ENCODE peak calls at places on chromosomes 7 and 10, in nine cellular contexts. G is neuronal stem cell; S is mammary epithelial cell; H is right lobe of liver; J is B cell; Z is stimulated activated CD4-positive, alpha-beta T cell treated with anti-CD3 and anti-CD28 coated beads, Interleukin-12 subunit alpha, Interleukin-12 subunit beta, amount 100 ng/mL, for 24 hours; N is fibroblast of mammary gland; O is activated T-cell treated with anti-CD3 and anti-CD28 coated beads for 48 hours; V is NCI-H1436. I is an unnamed sample.

GRCh38 chr7:135976312-135977019 is 693 bp downstream of the MTPN start:
- DNase-seq in O (no peak), J (no peak), G (no peak), H (no peak), N (no peak), Z (no peak), S (peak), V (peak), I (no peak)

GRCh38 chr10:87557409-87557808 is 52.7 kb downstream of the MINPP1 start:
- DNase-seq in G (no peak), J (no peak), N (no peak), V (no peak), H (no peak), S (no peak), O (no peak), Z (no peak), I (no peak)

GRCh38 chr7:92528958-92529264 is 316 bp downstream of the RBM48 start:
- DNase-seq in V (no peak), Z (no peak), G (no peak), H (no peak), J (no peak), N (no peak), O (no peak), S (no peak), I (no peak)

GRCh38 chr10:114911052-114911697 is 26.8 kb upstream of the TRUB1 start:
- DNase-seq in O (no peak), V (no peak), J (no peak), N (no peak), G (no peak), Z (no peak), S (no peak), H (no peak), I (peak)

GRCh38 chr7:128893251-128894100 is 17.0 kb downstream of the KCP start:
- DNase-seq in H (peak), Z (no peak), S (peak), O (no peak), N (no peak), J (no peak), V (no peak), G (no peak), I (peak)

GRCh38 chr10:132630666-132631347 is 93.2 kb downstream of the INPP5A start:
- DNase-seq in G (no peak), V (no peak), S (no peak), H (peak), O (no peak), Z (no peak), N (peak), J (no peak), I (no peak)

GRCh38 chr10:24518981-24519597 is 204.6 kb downstream of the ARHGAP21 start:
- DNase-seq in J (no peak), N (peak), G (peak), O (peak), Z (no peak), V (peak), S (peak), H (no peak), I (peak)

GRCh38 chr10:43350686-43351085 is 20.8 kb upstream of the FXYD4 start:
- DNase-seq in N (no peak), J (no peak), S (no peak), G (no peak), H (no peak), O (no peak), V (no peak), Z (no peak), I (no peak)

GRCh38 chr7:34091330-34091917 is 186.1 kb downstream of the BMPER start:
- DNase-seq in G (peak), S (peak), N (peak), V (no peak), J (no peak), O (no peak), Z (no peak), H (no peak), I (peak)

GRCh38 chr7:107785926-107786325 is 17.1 kb downstream of the SLC26A3 start:
- DNase-seq in V (no peak), G (no peak), J (no peak), H (no peak), Z (no peak), O (no peak), S (no peak), N (no peak), I (no peak)

GRCh38 chr7:12450615-12451014 is 47.0 kb upstream of the VWDE start:
- DNase-seq in Z (no peak), O (no peak), S (no peak), N (no peak), V (no peak), G (no peak), H (no peak), J (no peak), I (no peak)

GRCh38 chr10:75400163-75400768 is 1.3 kb downstream of the ZNF503 start:
- DNase-seq in S (no peak), Z (no peak), H (no peak), J (no peak), V (peak), N (peak), O (no peak), G (no peak), I (no peak)

GRCh38 chr7:137169282-137169698 is 174.2 kb downstream of the PTN start:
- DNase-seq in V (peak), S (peak), Z (no peak), J (no peak), G (peak), O (no peak), H (peak), N (peak), I (peak)

GRCh38 chr7:12553421-12553820 is 17.1 kb upstream of the SCIN start:
- DNase-seq in O (no peak), S (no peak), N (no peak), Z (no peak), H (no peak), V (no peak), J (no peak), G (no peak), I (no peak)

GRCh38 chr10:57786850-57787750 is 480.6 kb downstream of the IPMK start:
- DNase-seq in O (no peak), J (no peak), G (no peak), N (no peak), Z (no peak), H (no peak), S (no peak), V (no peak), I (no peak)

GRCh38 chr10:3803884-3804741 is 19.1 kb upstream of the KLF6 start:
- DNase-seq in N (peak), S (no peak), G (no peak), V (no peak), Z (no peak), O (peak), J (no peak), H (no peak), I (peak)

GRCh38 chr10:64733980-64734379 is 1212.8 kb downstream of the REEP3 start:
- DNase-seq in S (no peak), O (no peak), J (no peak), N (no peak), G (peak), Z (no peak), V (no peak), H (no peak), I (no peak)

GRCh38 chr10:51659344-51659743 is 40.1 kb downstream of the CSTF2T start:
- DNase-seq in H (no peak), N (peak), G (no peak), S (no peak), Z (no peak), V (no peak), J (no peak), O (no peak), I (no peak)

GRCh38 chr7:114979388-114979787 is 57.5 kb downstream of the MDFIC start:
- DNase-seq in V (no peak), S (peak), J (no peak), N (peak), H (peak), Z (no peak), O (no peak), G (no peak), I (peak)

GRCh38 chr7:43658718-43659548 is 70.4 kb downstream of the COA1 start:
- DNase-seq in N (peak), G (no peak), Z (no peak), V (no peak), J (no peak), S (peak), O (peak), H (no peak), I (no peak)

GRCh38 chr7:116630932-116631449 is 41.0 kb upstream of the MET start:
- DNase-seq in S (peak), H (peak), J (peak), G (no peak), O (no peak), N (peak), Z (no peak), V (no peak), I (peak)

GRCh38 chr7:1675673-1676549 is 5.8 kb downstream of the ELFN1 start:
- DNase-seq in G (no peak), O (no peak), Z (no peak), V (no peak), S (no peak), H (peak), J (peak), N (no peak), I (peak)

GRCh38 chr10:21726601-21727295 is 192.7 kb downstream of the MLLT10 start:
- DNase-seq in J (no peak), G (no peak), Z (no peak), V (no peak), O (no peak), S (no peak), N (peak), H (no peak), I (no peak)

GRCh38 chr10:1488970-1489548 is 248.3 kb downstream of the ADARB2 start:
- DNase-seq in Z (no peak), J (peak), V (no peak), S (no peak), O (no peak), G (no peak), H (no peak), N (no peak), I (no peak)

GRCh38 chr10:77911535-77912123 is 14.9 kb downstream of the DLG5 start:
- DNase-seq in V (no peak), H (peak), N (no peak), Z (no peak), G (no peak), S (no peak), O (no peak), J (no peak), I (no peak)

GRCh38 chr10:44306147-44306710 is 78.7 kb downstream of the CXCL12 start:
- DNase-seq in H (no peak), J (no peak), Z (no peak), G (no peak), V (no peak), N (peak), S (no peak), O (no peak), I (no peak)

GRCh38 chr10:84876116-84876999 is 548.0 kb downstream of the CCSER2 start:
- DNase-seq in S (no peak), N (no peak), Z (no peak), J (no peak), O (no peak), G (no peak), H (no peak), V (no peak), I (no peak)

GRCh38 chr7:130486114-130486962 is 5.5 kb upstream of the MEST start:
- DNase-seq in H (peak), J (peak), Z (peak), O (peak), V (no peak), S (no peak), G (peak), N (no peak), I (peak)

GRCh38 chr7:36287371-36288241 is 102.1 kb upstream of the ANLN start:
- DNase-seq in G (no peak), Z (no peak), O (peak), H (no peak), V (no peak), J (peak), N (no peak), S (no peak), I (no peak)

GRCh38 chr10:3757638-3758490 is 27.1 kb downstream of the KLF6 start:
- DNase-seq in O (peak), G (no peak), N (no peak), Z (no peak), J (peak), V (no peak), H (no peak), S (peak), I (peak)

GRCh38 chr7:55348502-55348901 is 16.6 kb upstream of the LANCL2 start:
- DNase-seq in J (no peak), S (peak), V (no peak), O (no peak), H (no peak), Z (no peak), G (no peak), N (peak), I (no peak)

GRCh38 chr10:103661951-103662405 is 168.5 kb downstream of the NEURL1 start:
- DNase-seq in O (no peak), Z (no peak), N (no peak), H (no peak), J (no peak), S (no peak), V (no peak), G (no peak), I (no peak)

GRCh38 chr10:52879181-52879607 is 106.6 kb upstream of the MBL2 start:
- DNase-seq in S (no peak), Z (no peak), J (no peak), O (no peak), V (no peak), H (no peak), G (no peak), N (no peak), I (no peak)

GRCh38 chr7:89837515-89837914 is 316.8 kb upstream of the STEAP1 start:
- DNase-seq in V (no peak), J (no peak), H (no peak), O (no peak), Z (no peak), G (peak), N (peak), S (peak), I (peak)

GRCh38 chr10:5449823-5450222 is 37.5 kb downstream of the NET1 start:
- DNase-seq in N (peak), Z (no peak), S (peak), V (no peak), O (no peak), H (no peak), G (no peak), J (no peak), I (peak)

GRCh38 chr7:96320437-96320836 is 1.5 kb downstream of the SLC25A13 start:
- DNase-seq in S (no peak), H (no peak), N (no peak), V (no peak), J (no peak), Z (no peak), O (no peak), G (no peak), I (no peak)

GRCh38 chr7:2171855-2172254 is 60.9 kb downstream of the MAD1L1 start:
- DNase-seq in G (no peak), V (no peak), N (no peak), J (no peak), H (no peak), O (no peak), Z (no peak), S (no peak), I (no peak)

GRCh38 chr10:70832852-70833542 is 17.2 kb downstream of the SGPL1 start:
- DNase-seq in G (no peak), O (no peak), Z (no peak), J (no peak), S (peak), V (no peak), H (no peak), N (peak), I (no peak)

GRCh38 chr10:29257784-29258135 is 31.1 kb upstream of the LYZL1 start:
- DNase-seq in O (no peak), G (no peak), V (no peak), J (no peak), S (no peak), N (no peak), H (no peak), Z (no peak), I (no peak)

GRCh38 chr7:2870471-2870941 is 26.4 kb upstream of the GNA12 start:
- DNase-seq in H (peak), O (peak), S (peak), V (peak), Z (peak), N (peak), J (peak), G (no peak), I (peak)

I was measured in islet precursor cell.